ENCODE peak calls at places on chromosomes 6 and 20, in ten cellular contexts. Y is smooth muscle cell of the brain vasculature, R is nephron progenitor cell, O is body of pancreas, B is activated T-cell treated with anti-CD3 and anti-CD28 coated beads for 1 hour, T is myocyte, H is occipital lobe, S is H4, K is GDM1, U is GM19239. W is an unnamed sample.

GRCh38 chr6:122432816-122433215 is 33.4 kb downstream of the HSF2 start:
- DNase-seq in S (no peak), T (no peak), K (no peak), U (no peak), O (no peak), B (no peak), Y (no peak), R (no peak), H (no peak), W (no peak)

GRCh38 chr6:86459978-86460377 is 477.4 kb upstream of the HTR1E start:
- DNase-seq in H (no peak), O (peak; percentile 20), R (no peak), S (no peak), T (no peak), U (no peak), B (no peak), Y (no peak), K (no peak), W (no peak)

GRCh38 chr6:105509506-105510331 is 106.8 kb upstream of the PREP start:
- DNase-seq in K (no peak), U (no peak), T (peak; percentile 26), H (no peak), O (no peak), S (no peak), B (no peak), Y (no peak), R (peak; percentile 48), W (peak; percentile 38)

GRCh38 chr6:160355001-160355400 is 6.8 kb downstream of the SLC22A3 start:
- DNase-seq in R (no peak), H (no peak), O (no peak), U (no peak), Y (no peak), S (no peak), T (no peak), B (no peak), K (no peak), W (no peak)

GRCh38 chr6:122780114-122780513 is 598 bp downstream of the FABP7 start:
- DNase-seq in R (no peak), Y (no peak), K (no peak), T (no peak), H (no peak), S (no peak), U (no peak), B (no peak), O (no peak), W (no peak)

GRCh38 chr6:143155681-143156080 is 95.0 kb downstream of the AIG1 start:
- DNase-seq in K (no peak), T (no peak), S (no peak), B (no peak), Y (no peak), U (no peak), H (no peak), O (no peak), R (no peak), W (no peak)

GRCh38 chr20:18012901-18013300 is 44.1 kb downstream of the MGME1 start:
- DNase-seq in T (no peak), K (no peak), U (no peak), H (no peak), B (no peak), O (no peak), Y (no peak), S (no peak), R (no peak), W (no peak)

GRCh38 chr6:84227044-84227433 is 404 bp downstream of the CEP162 start:
- DNase-seq in B (no peak), T (no peak), O (no peak), U (no peak), R (peak; percentile 3), S (no peak), H (no peak), Y (no peak), K (no peak), W (no peak)

GRCh38 chr20:33575302-33575701 is 85.4 kb downstream of the CBFA2T2 start:
- DNase-seq in T (no peak), S (no peak), B (no peak), R (no peak), Y (no peak), H (no peak), U (no peak), O (no peak), K (no peak), W (no peak)

GRCh38 chr6:46221221-46221793 is 50.5 kb upstream of the ENPP5 start:
- DNase-seq in K (no peak), B (no peak), Y (no peak), T (peak; percentile 61), H (no peak), S (peak; percentile 53), O (no peak), R (no peak), U (peak; percentile 25), W (peak; percentile 20)

GRCh38 chr6:82247634-82248232 is at the start of gene IBTK:
- DNase-seq in Y (peak; percentile 70), H (peak; percentile 95), R (peak; percentile 88), K (peak; percentile 85), O (peak; percentile 97), U (peak; percentile 83), S (peak; percentile 66), B (peak; percentile 85), T (peak; percentile 97), W (peak; percentile 93)

GRCh38 chr20:34956041-34956458 is 382 bp downstream of the MYH7B start:
- DNase-seq in S (no peak), K (no peak), O (no peak), U (no peak), T (no peak), H (no peak), R (no peak), B (no peak), Y (no peak), W (no peak)

GRCh38 chr6:121319112-121319553 is 15.1 kb downstream of the TBC1D32 start:
- DNase-seq in O (no peak), Y (no peak), R (no peak), K (no peak), B (no peak), H (no peak), T (peak; percentile 16), U (no peak), S (no peak), W (no peak)

GRCh38 chr20:56731041-56731440 is 101.9 kb downstream of the TFAP2C start:
- DNase-seq in O (no peak), B (no peak), T (no peak), Y (no peak), R (no peak), H (no peak), S (no peak), K (no peak), U (no peak), W (no peak)

GRCh38 chr6:41591859-41592502 is 45.8 kb downstream of the FOXP4 start:
- DNase-seq in O (peak; percentile 75), S (peak; percentile 39), Y (no peak), T (peak; percentile 75), R (peak; percentile 87), B (peak; percentile 77), H (peak; percentile 51), K (peak; percentile 32), U (peak; percentile 96), W (peak; percentile 87)

GRCh38 chr6:105363100-105363754 is 39.7 kb downstream of the PREP start:
- DNase-seq in Y (no peak), R (no peak), H (no peak), O (no peak), U (no peak), S (no peak), K (no peak), B (no peak), T (peak; percentile 63), W (no peak)

GRCh38 chr6:33433560-33434191 is 13.8 kb downstream of the SYNGAP1 start:
- DNase-seq in R (no peak), B (no peak), O (no peak), T (peak; percentile 22), U (no peak), H (no peak), Y (no peak), S (no peak), K (no peak), W (no peak)

GRCh38 chr20:57403216-57403615 is 12.0 kb downstream of the RBM38 start:
- DNase-seq in R (no peak), K (no peak), T (no peak), O (no peak), H (no peak), S (no peak), Y (no peak), B (no peak), U (no peak), W (no peak)

GRCh38 chr6:113540491-113540890 is 316.7 kb upstream of the MARCKS start:
- DNase-seq in Y (no peak), K (no peak), R (no peak), T (no peak), U (no peak), O (no peak), B (no peak), S (no peak), H (no peak), W (no peak)

GRCh38 chr20:8798505-8798904 is 270.4 kb upstream of the PLCB4 start:
- DNase-seq in S (no peak), T (peak; percentile 59), B (no peak), R (no peak), K (no peak), U (no peak), O (no peak), H (no peak), Y (no peak), W (no peak)

GRCh38 chr6:170506446-170506845 is 46.7 kb downstream of the PSMB1 start:
- DNase-seq in S (no peak), U (no peak), R (no peak), H (no peak), B (no peak), Y (no peak), T (no peak), O (no peak), K (no peak), W (no peak)

GRCh38 chr6:87139236-87139635 is 16.1 kb upstream of the ZNF292 start:
- DNase-seq in R (no peak), S (peak; percentile 4), O (peak; percentile 27), B (no peak), K (peak; percentile 22), Y (no peak), U (no peak), H (no peak), T (peak; percentile 59), W (peak; percentile 21)

GRCh38 chr6:105786890-105787655 is 299.1 kb upstream of the PRDM1 start:
- DNase-seq in B (no peak), U (no peak), K (no peak), Y (no peak), O (no peak), T (no peak), R (no peak), H (no peak), S (no peak), W (no peak)

GRCh38 chr6:150293019-150293418 is 75.8 kb upstream of the IYD start:
- DNase-seq in Y (no peak), T (no peak), H (no peak), B (no peak), U (no peak), O (no peak), K (no peak), S (no peak), R (no peak), W (no peak)

GRCh38 chr6:168667428-168667805 is 226.4 kb downstream of the SMOC2 start:
- DNase-seq in R (no peak), H (no peak), S (no peak), Y (no peak), O (no peak), K (no peak), T (no peak), B (no peak), U (no peak), W (no peak)